ENCODE peak calls at places on chromosomes 11 and 22, in nine cellular contexts. One of them, this sample, is unnamed.

GRCh38 chr11:79237111-79237510 is 203.7 kb downstream of the TENM4 start:
- DNase-seq in HepG2: no peak
- DNase-seq in uterus: no peak
- DNase-seq in CD4-positive, alpha-beta T cell: no peak
- DNase-seq in OCI-LY7: no peak
- DNase-seq in Panc1: no peak
- DNase-seq in fibroblast of lung: no peak
- DNase-seq in sigmoid colon: no peak
- DNase-seq in vagina: no peak
- DNase-seq in this sample: no peak

GRCh38 chr11:117121176-117121575 is 22.9 kb upstream of the PAFAH1B2 start:
- DNase-seq in HepG2: no peak
- DNase-seq in uterus: no peak
- DNase-seq in CD4-positive, alpha-beta T cell: no peak
- DNase-seq in OCI-LY7: no peak
- DNase-seq in Panc1: no peak
- DNase-seq in fibroblast of lung: peak
- DNase-seq in sigmoid colon: no peak
- DNase-seq in vagina: no peak
- DNase-seq in this sample: no peak

GRCh38 chr11:132670921-132671675 is 861.2 kb downstream of the OPCML start:
- DNase-seq in HepG2: no peak
- DNase-seq in uterus: no peak
- DNase-seq in CD4-positive, alpha-beta T cell: no peak
- DNase-seq in OCI-LY7: no peak
- DNase-seq in Panc1: no peak
- DNase-seq in fibroblast of lung: no peak
- DNase-seq in sigmoid colon: no peak
- DNase-seq in vagina: no peak
- DNase-seq in this sample: no peak

GRCh38 chr11:116406042-116406441 is 366.7 kb downstream of the BUD13 start:
- DNase-seq in HepG2: no peak
- DNase-seq in uterus: no peak
- DNase-seq in CD4-positive, alpha-beta T cell: no peak
- DNase-seq in OCI-LY7: no peak
- DNase-seq in Panc1: no peak
- DNase-seq in fibroblast of lung: no peak
- DNase-seq in sigmoid colon: no peak
- DNase-seq in vagina: no peak
- DNase-seq in this sample: no peak

GRCh38 chr11:134033696-134034491 is 35.0 kb upstream of the JAM3 start:
- DNase-seq in HepG2: peak
- DNase-seq in uterus: peak
- DNase-seq in CD4-positive, alpha-beta T cell: peak
- DNase-seq in OCI-LY7: no peak
- DNase-seq in Panc1: no peak
- DNase-seq in fibroblast of lung: peak
- DNase-seq in sigmoid colon: peak
- DNase-seq in vagina: no peak
- DNase-seq in this sample: peak

GRCh38 chr11:35274909-35275807 is 136.2 kb downstream of the CD44 start:
- DNase-seq in HepG2: peak
- DNase-seq in uterus: no peak
- DNase-seq in CD4-positive, alpha-beta T cell: no peak
- DNase-seq in OCI-LY7: no peak
- DNase-seq in Panc1: no peak
- DNase-seq in fibroblast of lung: peak
- DNase-seq in sigmoid colon: peak
- DNase-seq in vagina: no peak
- DNase-seq in this sample: no peak

GRCh38 chr11:107197932-107198331 is 179.7 kb upstream of the GUCY1A2 start:
- DNase-seq in HepG2: peak
- DNase-seq in uterus: no peak
- DNase-seq in CD4-positive, alpha-beta T cell: no peak
- DNase-seq in OCI-LY7: no peak
- DNase-seq in Panc1: no peak
- DNase-seq in fibroblast of lung: no peak
- DNase-seq in sigmoid colon: no peak
- DNase-seq in vagina: no peak
- DNase-seq in this sample: no peak

GRCh38 chr22:49188091-49188490 is 639.6 kb downstream of the BRD1 start:
- DNase-seq in HepG2: no peak
- DNase-seq in uterus: no peak
- DNase-seq in CD4-positive, alpha-beta T cell: no peak
- DNase-seq in OCI-LY7: no peak
- DNase-seq in Panc1: no peak
- DNase-seq in fibroblast of lung: no peak
- DNase-seq in sigmoid colon: no peak
- DNase-seq in vagina: no peak
- DNase-seq in this sample: peak

GRCh38 chr11:74819400-74819799 is 70.8 kb downstream of the RNF169 start:
- DNase-seq in HepG2: peak
- DNase-seq in uterus: no peak
- DNase-seq in CD4-positive, alpha-beta T cell: no peak
- DNase-seq in OCI-LY7: no peak
- DNase-seq in Panc1: no peak
- DNase-seq in fibroblast of lung: no peak
- DNase-seq in sigmoid colon: no peak
- DNase-seq in vagina: no peak
- DNase-seq in this sample: no peak

GRCh38 chr11:61747389-61748285 is 4.8 kb upstream of the MYRF start:
- DNase-seq in HepG2: peak
- DNase-seq in uterus: peak
- DNase-seq in CD4-positive, alpha-beta T cell: peak
- DNase-seq in OCI-LY7: peak
- DNase-seq in Panc1: no peak
- DNase-seq in fibroblast of lung: peak
- DNase-seq in sigmoid colon: peak
- DNase-seq in vagina: no peak
- DNase-seq in this sample: peak

DNA sequence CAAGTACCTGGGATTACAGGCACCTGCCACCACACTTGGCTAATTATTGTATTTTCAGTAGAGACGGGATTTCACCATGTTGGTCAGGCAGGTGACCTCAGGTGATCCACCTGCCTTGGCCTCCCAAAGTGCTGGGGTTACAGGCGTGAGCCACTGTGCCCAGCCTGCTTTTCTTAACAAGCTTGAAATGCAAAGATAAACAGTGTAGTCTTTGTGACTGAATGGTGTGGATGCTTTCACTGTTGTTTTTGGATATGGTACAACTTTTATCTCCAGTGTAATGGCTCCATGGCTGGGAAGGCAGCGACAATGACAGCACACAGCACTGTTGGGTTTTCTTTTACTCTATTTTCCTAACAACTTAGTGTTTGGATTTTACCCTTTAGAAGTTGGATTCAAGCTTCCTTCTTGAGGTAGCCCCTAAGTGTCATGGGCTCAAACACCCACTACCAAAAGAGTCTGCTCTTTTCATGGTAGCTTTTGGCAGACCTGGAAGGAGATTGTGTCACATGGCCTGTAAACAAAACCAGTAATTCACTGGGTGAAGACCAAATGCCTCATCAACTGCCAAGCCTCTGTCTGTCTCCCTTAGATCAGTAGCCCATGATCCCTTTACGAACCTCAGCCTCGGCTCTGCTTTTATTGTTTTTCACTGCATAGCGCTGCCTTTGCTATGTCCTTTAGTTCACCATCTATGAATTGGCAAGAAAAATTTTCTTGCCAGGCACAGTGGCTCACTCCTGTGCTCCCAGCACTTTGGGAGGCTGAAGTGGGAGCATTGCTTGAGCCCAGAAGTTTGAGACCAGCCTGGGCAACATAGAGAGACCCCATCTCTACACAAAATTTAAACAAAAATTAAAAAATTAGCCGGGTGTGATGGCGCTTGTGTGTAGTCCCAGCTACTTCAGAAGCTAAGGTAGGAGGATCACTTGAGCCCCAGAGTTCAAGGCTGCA is 6.4 kb downstream of the VPS51 start:
- DNase-seq in HepG2: no peak
- DNase-seq in uterus: no peak
- DNase-seq in CD4-positive, alpha-beta T cell: no peak
- DNase-seq in OCI-LY7: no peak
- DNase-seq in Panc1: no peak
- DNase-seq in fibroblast of lung: no peak
- DNase-seq in sigmoid colon: no peak
- DNase-seq in vagina: no peak
- DNase-seq in this sample: no peak
- H3K27ac ChIP-seq in HepG2: no peak
- H3K27ac ChIP-seq in uterus: no peak
- H3K27ac ChIP-seq in CD4-positive, alpha-beta T cell: no peak
- H3K27ac ChIP-seq in OCI-LY7: no peak
- H3K27ac ChIP-seq in Panc1: peak
- H3K27ac ChIP-seq in fibroblast of lung: no peak
- H3K27ac ChIP-seq in sigmoid colon: no peak
- H3K27ac ChIP-seq in vagina: peak
- H3K27ac ChIP-seq in this sample: no peak

GRCh38 chr22:29307658-29308147 is 1.3 kb downstream of the GAS2L1 start:
- DNase-seq in HepG2: no peak
- DNase-seq in uterus: no peak
- DNase-seq in CD4-positive, alpha-beta T cell: no peak
- DNase-seq in OCI-LY7: no peak
- DNase-seq in Panc1: no peak
- DNase-seq in fibroblast of lung: no peak
- DNase-seq in sigmoid colon: peak
- DNase-seq in vagina: no peak
- DNase-seq in this sample: no peak
- H3K27ac ChIP-seq in HepG2: no peak
- H3K27ac ChIP-seq in uterus: peak
- H3K27ac ChIP-seq in CD4-positive, alpha-beta T cell: no peak
- H3K27ac ChIP-seq in OCI-LY7: no peak
- H3K27ac ChIP-seq in Panc1: peak
- H3K27ac ChIP-seq in fibroblast of lung: peak
- H3K27ac ChIP-seq in sigmoid colon: peak
- H3K27ac ChIP-seq in vagina: peak
- H3K27ac ChIP-seq in this sample: peak

GRCh38 chr22:31102441-31103081 is 4.8 kb downstream of the SELENOM start:
- DNase-seq in HepG2: peak
- DNase-seq in uterus: peak
- DNase-seq in CD4-positive, alpha-beta T cell: no peak
- DNase-seq in OCI-LY7: no peak
- DNase-seq in Panc1: no peak
- DNase-seq in fibroblast of lung: peak
- DNase-seq in sigmoid colon: peak
- DNase-seq in vagina: peak
- DNase-seq in this sample: peak
- H3K27ac ChIP-seq in HepG2: peak
- H3K27ac ChIP-seq in uterus: peak
- H3K27ac ChIP-seq in CD4-positive, alpha-beta T cell: no peak
- H3K27ac ChIP-seq in OCI-LY7: no peak
- H3K27ac ChIP-seq in Panc1: no peak
- H3K27ac ChIP-seq in fibroblast of lung: peak
- H3K27ac ChIP-seq in sigmoid colon: peak
- H3K27ac ChIP-seq in vagina: peak
- H3K27ac ChIP-seq in this sample: no peak

DNA sequence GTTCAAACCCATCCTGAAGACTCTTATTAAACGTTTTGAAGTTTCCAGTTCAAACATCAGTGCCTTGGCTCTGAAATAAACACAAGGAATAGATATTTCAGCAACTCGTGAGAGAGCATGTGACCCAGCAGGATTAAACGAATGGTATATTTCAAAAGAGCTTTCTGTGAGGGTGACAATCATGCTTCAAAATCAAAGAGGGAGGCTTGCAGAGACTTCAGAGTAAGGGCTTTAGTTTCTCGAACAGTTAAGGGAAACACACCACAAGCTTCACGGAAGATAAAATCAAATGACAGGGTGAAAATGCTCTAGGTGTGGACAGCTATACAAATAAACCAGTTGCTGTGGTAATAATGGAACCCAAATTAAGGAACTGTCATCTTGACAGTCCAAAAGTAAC is 1.4 kb downstream of the HPS4 start:
- DNase-seq in HepG2: no peak
- DNase-seq in uterus: no peak
- DNase-seq in CD4-positive, alpha-beta T cell: no peak
- DNase-seq in OCI-LY7: peak
- DNase-seq in Panc1: no peak
- DNase-seq in fibroblast of lung: no peak
- DNase-seq in sigmoid colon: no peak
- DNase-seq in vagina: no peak
- DNase-seq in this sample: no peak
- H3K27ac ChIP-seq in HepG2: peak
- H3K27ac ChIP-seq in uterus: no peak
- H3K27ac ChIP-seq in CD4-positive, alpha-beta T cell: no peak
- H3K27ac ChIP-seq in OCI-LY7: peak
- H3K27ac ChIP-seq in Panc1: peak
- H3K27ac ChIP-seq in fibroblast of lung: no peak
- H3K27ac ChIP-seq in sigmoid colon: peak
- H3K27ac ChIP-seq in vagina: no peak
- H3K27ac ChIP-seq in this sample: no peak

DNA sequence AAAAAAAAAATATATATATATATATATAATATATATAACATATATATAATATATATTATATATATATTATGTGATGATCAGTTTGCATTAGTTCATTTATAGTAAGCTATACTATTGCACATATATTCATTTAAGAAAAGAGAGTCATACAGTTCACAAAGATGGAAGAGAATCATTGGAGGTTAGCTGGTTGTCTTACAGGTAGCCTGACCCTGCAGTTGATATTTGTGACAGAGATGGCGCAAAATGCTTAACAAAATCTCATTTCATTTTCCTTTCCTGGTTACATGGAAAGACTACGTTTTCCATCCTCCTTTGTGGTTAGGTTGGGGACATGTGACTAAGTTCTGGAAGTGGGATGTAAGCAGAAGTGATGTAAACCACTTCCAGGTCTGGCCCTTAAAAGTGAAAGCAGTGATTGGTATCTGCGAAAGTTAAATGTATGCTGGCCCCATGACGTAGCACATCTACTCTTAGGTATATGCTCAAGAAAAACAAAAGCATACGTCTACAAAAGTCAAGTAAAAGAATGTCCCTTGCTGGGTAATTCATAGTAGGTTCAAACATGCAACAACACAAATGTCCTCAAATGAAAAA is 7.2 kb upstream of the TMEM135 start:
- DNase-seq in HepG2: peak
- DNase-seq in uterus: no peak
- DNase-seq in CD4-positive, alpha-beta T cell: no peak
- DNase-seq in OCI-LY7: no peak
- DNase-seq in Panc1: no peak
- DNase-seq in fibroblast of lung: no peak
- DNase-seq in sigmoid colon: no peak
- DNase-seq in vagina: no peak
- DNase-seq in this sample: no peak
- H3K27ac ChIP-seq in HepG2: no peak
- H3K27ac ChIP-seq in uterus: no peak
- H3K27ac ChIP-seq in CD4-positive, alpha-beta T cell: no peak
- H3K27ac ChIP-seq in OCI-LY7: no peak
- H3K27ac ChIP-seq in Panc1: peak
- H3K27ac ChIP-seq in fibroblast of lung: no peak
- H3K27ac ChIP-seq in sigmoid colon: no peak
- H3K27ac ChIP-seq in vagina: no peak
- H3K27ac ChIP-seq in this sample: no peak